ENCODE peak calls at places on chromosome 11, in seven cellular contexts. K is heart left ventricle, A is A549, U is adrenal gland, E is breast epithelium, C is stomach, N is suprapubic skin. D is an unnamed sample.

GRCh38 chr11:9758676-9759518 is 95.0 kb downstream of the SWAP70 start:
- DNase-seq in K (peak; percentile 84), A (peak; percentile 77), U (peak; percentile 72), E (peak; percentile 72), C (peak; percentile 69), N (peak; percentile 87), D (peak; percentile 68)

GRCh38 chr11:76380161-76380976 is 563 bp downstream of the THAP12 start:
- DNase-seq in K (peak; percentile 29), A (peak; percentile 13), U (peak; percentile 34), E (no peak), C (no peak), N (no peak), D (no peak)

GRCh38 chr11:114820621-114821020 is 142.3 kb downstream of the NXPE2 start:
- DNase-seq in K (no peak), A (no peak), U (no peak), E (no peak), C (no peak), N (no peak), D (no peak)

GRCh38 chr11:131951146-131951545 is 580.7 kb downstream of the NTM start:
- DNase-seq in K (no peak), A (no peak), U (no peak), E (no peak), C (no peak), N (no peak), D (no peak)

GRCh38 chr11:76543006-76543703 is 98.3 kb downstream of the EMSY start:
- DNase-seq in K (no peak), A (no peak), U (no peak), E (no peak), C (no peak), N (no peak), D (no peak)

GRCh38 chr11:135027461-135027860 is 615.4 kb upstream of the B3GAT1 start:
- DNase-seq in K (peak; percentile 16), A (no peak), U (peak; percentile 57), E (no peak), C (peak; percentile 35), N (no peak), D (peak; percentile 60)

GRCh38 chr11:17280494-17281127 is 4.1 kb downstream of the NUCB2 start:
- DNase-seq in K (no peak), A (no peak), U (no peak), E (no peak), C (no peak), N (no peak), D (no peak)

GRCh38 chr11:119091083-119091650 is 6.5 kb downstream of the HMBS start:
- DNase-seq in K (no peak), A (no peak), U (no peak), E (no peak), C (no peak), N (no peak), D (no peak)

GRCh38 chr11:124071622-124071948 is 30.5 kb upstream of the OR10G7 start:
- DNase-seq in K (no peak), A (no peak), U (no peak), E (no peak), C (no peak), N (no peak), D (no peak)

GRCh38 chr11:93645938-93646337 is 15.5 kb upstream of the CEP295 start:
- DNase-seq in K (no peak), A (no peak), U (no peak), E (no peak), C (no peak), N (no peak), D (no peak)

GRCh38 chr11:112364962-112365481 is 104.4 kb upstream of the PLET1 start:
- DNase-seq in K (no peak), A (peak; percentile 51), U (no peak), E (no peak), C (no peak), N (no peak), D (no peak)

GRCh38 chr11:110356769-110357671 is 60.6 kb upstream of the RDX start:
- DNase-seq in K (no peak), A (peak; percentile 92), U (peak; percentile 82), E (no peak), C (no peak), N (no peak), D (no peak)

GRCh38 chr11:121615506-121615905 is 162.7 kb upstream of the SORL1-AS1 start:
- DNase-seq in K (no peak), A (no peak), U (no peak), E (no peak), C (no peak), N (no peak), D (no peak)

GRCh38 chr11:20277014-20277413 is 86.5 kb upstream of the HTATIP2 start:
- DNase-seq in K (no peak), A (no peak), U (no peak), E (no peak), C (no peak), N (no peak), D (no peak)

GRCh38 chr11:65430406-65431217 is 8.0 kb downstream of the NEAT1 start:
- DNase-seq in K (no peak), A (peak; percentile 62), U (peak; percentile 59), E (peak; percentile 15), C (peak; percentile 25), N (peak; percentile 44), D (no peak)

GRCh38 chr11:128610765-128611617 is 23.6 kb upstream of the ETS1 start:
- DNase-seq in K (peak; percentile 66), A (no peak), U (no peak), E (no peak), C (no peak), N (no peak), D (peak; percentile 91)

GRCh38 chr11:45156731-45157130 is 10.3 kb downstream of the PRDM11 start:
- DNase-seq in K (no peak), A (no peak), U (no peak), E (no peak), C (peak; percentile 20), N (peak; percentile 65), D (no peak)

GRCh38 chr11:108713076-108713790 is 48.4 kb downstream of the DDX10 start:
- DNase-seq in K (no peak), A (no peak), U (no peak), E (no peak), C (no peak), N (no peak), D (no peak)

GRCh38 chr11:44842219-44842618 is 108.5 kb downstream of the TP53I11 start:
- DNase-seq in K (no peak), A (no peak), U (no peak), E (no peak), C (no peak), N (no peak), D (no peak)

GRCh38 chr11:134862796-134863195 is 450.8 kb upstream of the B3GAT1 start:
- DNase-seq in K (no peak), A (no peak), U (no peak), E (no peak), C (no peak), N (no peak), D (no peak)

GRCh38 chr11:1569251-1569780 is 2.8 kb downstream of the DUSP8 start:
- DNase-seq in K (no peak), A (no peak), U (no peak), E (no peak), C (peak; percentile 49), N (no peak), D (peak; percentile 88)

DNA sequence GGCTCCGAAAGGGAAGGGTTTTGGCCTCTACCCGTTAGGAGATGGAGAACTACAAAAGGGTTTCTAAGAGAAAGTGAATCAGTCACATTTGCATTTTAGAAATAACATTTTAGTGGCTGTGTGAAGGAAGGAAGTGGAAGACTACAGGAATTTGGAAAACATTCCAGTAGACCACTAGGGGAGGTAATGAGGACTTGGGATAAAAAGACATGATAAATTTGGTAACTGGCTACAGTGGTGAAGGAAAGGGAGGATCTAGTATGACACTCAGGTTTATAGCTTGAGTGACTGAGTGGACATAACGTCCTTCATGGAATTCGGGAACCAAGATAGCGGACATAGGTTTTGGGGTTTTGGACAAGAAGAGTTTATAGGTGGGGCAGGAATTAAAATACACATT is 7.0 kb upstream of the RRM1 start:
- DNase-seq in K (no peak), A (no peak), U (no peak), E (no peak), C (no peak), N (no peak), D (no peak)
- TF ChIP-seq CTCF in K (no peak), A (no peak), U (no peak), E (no peak), C (no peak), N (no peak), D (no peak)

GRCh38 chr11:72069787-72070251 is 10.5 kb downstream of the NUMA1 start:
- DNase-seq in K (peak; percentile 77), A (peak; percentile 78), U (peak; percentile 92), E (peak; percentile 70), C (peak; percentile 78), N (peak; percentile 91), D (peak; percentile 26)
- TF ChIP-seq POLR2A in K (no peak), A (peak; percentile 28), U (peak; percentile 80), E (no peak), C (no peak), N (peak; percentile 17), D (no peak)

GRCh38 chr11:68077617-68078592 is 39.1 kb downstream of the TCIRG1 start:
- DNase-seq in K (no peak), A (no peak), U (no peak), E (peak; percentile 29), C (peak; percentile 50), N (no peak), D (no peak)
- TF ChIP-seq CTCF in K (no peak), A (no peak), U (no peak), E (no peak), C (no peak), N (no peak), D (no peak)

GRCh38 chr11:71454470-71455113 is 1.6 kb downstream of the NADSYN1 start:
- DNase-seq in K (no peak), A (no peak), U (no peak), E (no peak), C (no peak), N (no peak), D (peak; percentile 62)

GRCh38 chr11:71453911-71454304 is 905 bp downstream of the NADSYN1 start:
- DNase-seq in K (no peak), A (no peak), U (no peak), E (no peak), C (no peak), N (no peak), D (no peak)

GRCh38 chr11:71451596-71452353 is 1.2 kb upstream of the NADSYN1 start:
- DNase-seq in K (no peak), A (no peak), U (no peak), E (no peak), C (no peak), N (no peak), D (no peak)

GRCh38 chr11:71452354-71453020 is 516 bp upstream of the NADSYN1 start:
- DNase-seq in K (peak; percentile 52), A (no peak), U (peak; percentile 81), E (peak; percentile 41), C (peak; percentile 63), N (peak; percentile 79), D (peak; percentile 66)

GRCh38 chr11:71453021-71453910 is at the start of gene NADSYN1:
- DNase-seq in K (peak; percentile 98), A (peak; percentile 93), U (peak; percentile 98), E (peak; percentile 94), C (peak; percentile 99), N (peak; percentile 98), D (peak; percentile 96)
- TF ChIP-seq POLR2A in K (no peak), A (peak; percentile 82), U (peak; percentile 61), E (peak; percentile 50), C (no peak), N (no peak), D (peak; percentile 75)